ENCODE peak calls at places on chromosomes 1 and 21, in four cellular contexts. L is K562, V is A549, B is HepG2. E is an unnamed sample.

GRCh38 chr1:119314001-119314796 is 54.4 kb upstream of the HAO2 start:
- DNase-seq in L (no peak), V (no peak), B (no peak), E (no peak)

GRCh38 chr21:28099296-28099695 is 893.4 kb downstream of the LTN1 start:
- DNase-seq in L (no peak), V (no peak), B (no peak), E (no peak)

GRCh38 chr1:55284856-55285255 is 69.7 kb upstream of the USP24 start:
- DNase-seq in L (peak), V (peak), B (no peak), E (no peak)

GRCh38 chr1:41661428-41662060 is 177.1 kb upstream of the EDN2 start:
- DNase-seq in L (no peak), V (no peak), B (no peak), E (no peak)

GRCh38 chr1:12095822-12096263 is 32.7 kb downstream of the TNFRSF8 start:
- DNase-seq in L (peak), V (peak), B (no peak), E (no peak)

GRCh38 chr1:19479351-19480120 is 5.8 kb downstream of the CAPZB start:
- DNase-seq in L (peak), V (no peak), B (no peak), E (no peak)

GRCh38 chr1:6521502-6521901 is 30.0 kb upstream of the PLEKHG5 start:
- DNase-seq in L (no peak), V (no peak), B (no peak), E (no peak)

GRCh38 chr1:193927550-193927949 is 741.1 kb upstream of the B3GALT2 start:
- DNase-seq in L (no peak), V (no peak), B (no peak), E (no peak)

GRCh38 chr21:41364308-41364707 is 2.5 kb downstream of the MX2 start:
- DNase-seq in L (no peak), V (no peak), B (no peak), E (no peak)

GRCh38 chr1:18144921-18145699 is 37.5 kb downstream of the IGSF21 start:
- DNase-seq in L (no peak), V (no peak), B (no peak), E (no peak)

GRCh38 chr1:152533327-152533938 is 19.2 kb downstream of the CRCT1 start:
- DNase-seq in L (peak), V (peak), B (peak), E (peak)

GRCh38 chr1:76006234-76006633 is 68.3 kb upstream of the ST6GALNAC3 start:
- DNase-seq in L (no peak), V (peak), B (no peak), E (no peak)

GRCh38 chr1:62423580-62424242 is 13.1 kb upstream of the USP1 start:
- DNase-seq in L (no peak), V (peak), B (peak), E (no peak)

GRCh38 chr1:38029725-38030511 is 16.7 kb downstream of the POU3F1 start:
- DNase-seq in L (no peak), V (no peak), B (no peak), E (no peak)

GRCh38 chr1:245256528-245256927 is 101.7 kb downstream of the KIF26B start:
- DNase-seq in L (no peak), V (no peak), B (no peak), E (peak)

GRCh38 chr1:246161626-246162025 is 345.5 kb downstream of the SMYD3 start:
- DNase-seq in L (no peak), V (no peak), B (no peak), E (no peak)

GRCh38 chr1:94729287-94729686 is 90.9 kb upstream of the SLC44A3 start:
- DNase-seq in L (no peak), V (no peak), B (no peak), E (no peak)

GRCh38 chr1:245489838-245490237 is 335.1 kb downstream of the KIF26B start:
- DNase-seq in L (no peak), V (no peak), B (no peak), E (no peak)

GRCh38 chr1:65083263-65083896 is 64.6 kb upstream of the AK4 start:
- DNase-seq in L (peak), V (no peak), B (no peak), E (no peak)

GRCh38 chr21:35020446-35020845 is 28.7 kb downstream of the RUNX1 start:
- DNase-seq in L (no peak), V (no peak), B (no peak), E (no peak)

GRCh38 chr21:36079010-36079649 is 9.3 kb downstream of the CBR1 start:
- DNase-seq in L (peak), V (no peak), B (no peak), E (no peak)

GRCh38 chr1:3903141-3904005 is 3.3 kb upstream of the C1orf174 start:
- DNase-seq in L (no peak), V (no peak), B (peak), E (no peak)

GRCh38 chr1:68346192-68346808 is 103.5 kb downstream of the RPE65 start:
- DNase-seq in L (peak), V (peak), B (peak), E (no peak)

GRCh38 chr1:13642306-13643004 is 57.5 kb upstream of the PRDM2 start:
- DNase-seq in L (no peak), V (no peak), B (no peak), E (no peak)

GRCh38 chr1:234201600-234201999 is 171.7 kb upstream of the COA6 start:
- DNase-seq in L (no peak), V (no peak), B (no peak), E (no peak)
- TF ChIP-seq ESRRA in L (no peak), V (no peak), B (no peak), E (no peak)

GRCh38 chr1:243559575-243560172 is 290.4 kb downstream of the AKT3 start:
- DNase-seq in L (no peak), V (peak), B (no peak), E (no peak)

GRCh38 chr1:243562473-243562872 is 287.6 kb downstream of the AKT3 start:
- DNase-seq in L (no peak), V (no peak), B (no peak), E (no peak)

GRCh38 chr1:243563732-243564131 is 286.3 kb downstream of the AKT3 start:
- DNase-seq in L (no peak), V (no peak), B (no peak), E (no peak)

GRCh38 chr1:243561588-243562319 is 288.3 kb downstream of the AKT3 start:
- DNase-seq in L (no peak), V (no peak), B (no peak), E (no peak)

DNA sequence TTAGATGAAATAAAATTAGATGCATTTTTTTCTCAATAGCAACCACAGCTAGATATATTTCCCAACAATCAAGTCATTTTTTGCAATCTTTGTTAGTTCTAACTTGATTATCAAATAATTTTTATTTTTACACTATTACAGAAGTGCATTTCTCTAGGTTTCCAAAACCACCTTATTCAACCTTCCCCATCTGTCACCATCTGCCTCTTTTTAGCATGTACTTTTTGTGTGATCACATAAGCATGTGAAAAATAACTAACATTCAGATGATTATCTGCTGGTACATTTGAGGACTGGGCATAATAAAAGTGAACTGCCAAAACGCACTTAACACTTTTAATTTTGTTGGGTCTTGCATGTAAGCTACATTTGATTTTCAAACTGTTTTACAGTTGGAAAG is 291.5 kb downstream of the AKT3 start:
- DNase-seq in L (no peak), V (no peak), B (no peak), E (no peak)
- TF ChIP-seq HMGXB4 in L (no peak), V (no peak), B (no peak), E (no peak)

GRCh38 chr1:222919478-222919865 is 104.6 kb downstream of the DISP1 start:
- DNase-seq in L (no peak), V (no peak), B (no peak), E (no peak)
- TF ChIP-seq MAX in L (no peak), V (no peak), B (no peak), E (no peak)

DNA sequence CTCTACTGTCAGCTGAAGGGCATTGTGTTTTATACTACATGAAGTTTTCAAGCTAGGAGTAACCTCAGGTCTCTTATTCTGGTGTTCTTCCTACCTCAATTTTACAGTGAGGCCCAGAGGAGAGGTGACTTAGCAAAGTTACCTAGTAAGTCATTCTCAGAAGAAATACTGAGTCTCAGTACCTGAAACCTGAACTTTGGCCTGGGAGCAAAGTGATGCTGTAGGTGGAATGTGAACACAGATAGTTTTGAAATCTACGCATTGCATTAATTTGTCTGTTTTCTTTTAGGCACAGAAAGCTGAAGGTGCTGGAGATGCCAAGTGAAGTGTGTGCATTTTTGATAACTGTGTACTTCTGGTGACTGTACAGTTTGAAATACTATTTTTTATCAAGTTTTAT is 2.6 kb downstream of the HMGN2 start:
- DNase-seq in L (no peak), V (no peak), B (peak), E (no peak)
- TF ChIP-seq ESRRA in L (no peak), V (no peak), B (no peak), E (no peak)

GRCh38 chr1:78892251-78892650 is 114.3 kb downstream of the ADGRL4 start:
- DNase-seq in L (no peak), V (no peak), B (no peak), E (no peak)
- TF ChIP-seq HMGXB4 in L (no peak), V (no peak), B (no peak), E (no peak)

GRCh38 chr1:200901796-200902444 is 7.2 kb downstream of the INAVA start:
- DNase-seq in L (no peak), V (no peak), B (no peak), E (no peak)
- TF ChIP-seq MAX in L (no peak), V (no peak), B (no peak), E (no peak)

GRCh38 chr1:228272331-228272791 is 64.5 kb downstream of the OBSCN start:
- DNase-seq in L (no peak), V (no peak), B (no peak), E (no peak)

GRCh38 chr1:228271701-228272251 is 63.9 kb downstream of the OBSCN start:
- DNase-seq in L (no peak), V (no peak), B (no peak), E (no peak)

GRCh38 chr1:228273720-228274451 is 66.0 kb downstream of the OBSCN start:
- DNase-seq in L (no peak), V (no peak), B (no peak), E (no peak)

GRCh38 chr1:228274452-228275153 is 66.8 kb downstream of the OBSCN start:
- DNase-seq in L (no peak), V (no peak), B (no peak), E (no peak)

DNA sequence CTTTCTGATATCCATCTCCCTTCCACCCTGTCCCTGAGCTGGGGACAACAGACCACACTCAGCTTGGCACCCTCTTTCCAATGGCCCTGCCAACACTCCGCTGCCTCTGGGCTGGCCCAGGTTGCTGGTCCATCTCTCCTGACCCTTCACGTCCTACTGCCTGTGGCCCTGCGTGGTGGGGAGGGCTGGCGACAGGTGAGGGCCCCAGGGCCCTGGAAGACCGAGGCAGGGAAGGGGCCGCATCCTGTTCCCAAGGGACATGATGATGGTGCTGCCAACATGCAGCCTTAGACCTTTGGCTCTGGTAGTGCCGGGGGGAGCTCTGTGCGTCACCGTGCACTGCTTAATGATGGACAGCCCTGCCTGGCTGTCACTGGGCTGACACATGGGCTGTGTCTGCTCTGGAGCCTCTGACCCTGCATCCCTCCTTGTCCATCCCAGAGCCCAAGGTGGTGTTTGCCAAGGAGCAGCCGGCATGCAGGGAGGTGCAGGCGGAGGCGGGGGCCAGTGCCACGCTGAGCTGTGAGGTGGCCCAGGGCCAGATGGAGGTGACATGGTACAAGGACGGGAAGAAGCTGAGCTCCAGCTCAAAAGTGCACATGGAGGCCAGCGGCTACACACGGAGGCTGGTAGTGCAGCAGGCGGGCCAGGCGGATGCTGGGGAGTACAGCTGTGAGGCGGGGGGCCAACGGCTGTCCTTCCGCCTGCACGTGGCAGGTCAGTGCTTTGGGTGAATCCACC is 65.2 kb downstream of the OBSCN start:
- DNase-seq in L (no peak), V (no peak), B (no peak), E (no peak)
- TF ChIP-seq ESRRA in L (no peak), V (no peak), B (no peak), E (no peak)

E was measured in WTC11.